ENCODE peak calls at places on chromosomes 11 and 22, in nine cellular contexts. O is CD8-positive, alpha-beta T cell; I is pancreas; L is HCT116; J is fibroblast of pulmonary artery; Y is uterus; D is GM12865; V is cardiac muscle cell; N is Peyer's patch. B is an unnamed sample.

GRCh38 chr11:88799749-88800500 is 265.9 kb downstream of the GRM5 start:
- DNase-seq in O (no peak), I (no peak), L (no peak), J (no peak), Y (no peak), D (no peak), V (no peak), N (no peak), B (no peak)

GRCh38 chr11:87972133-87972532 is 203.1 kb downstream of the RAB38 start:
- DNase-seq in O (no peak), I (no peak), L (no peak), J (no peak), Y (no peak), D (peak), V (no peak), N (no peak), B (no peak)

GRCh38 chr11:128563942-128564641 is 23.3 kb downstream of the ETS1 start:
- DNase-seq in O (no peak), I (no peak), L (no peak), J (no peak), Y (no peak), D (no peak), V (no peak), N (no peak), B (no peak)

GRCh38 chr11:2534131-2534956 is 89.5 kb downstream of the KCNQ1 start:
- DNase-seq in O (no peak), I (no peak), L (peak), J (no peak), Y (no peak), D (no peak), V (no peak), N (peak), B (no peak)

GRCh38 chr11:69484427-69485259 is 3.2 kb downstream of the LINC01488 start:
- DNase-seq in O (no peak), I (no peak), L (no peak), J (no peak), Y (no peak), D (no peak), V (peak), N (no peak), B (no peak)

GRCh38 chr11:86869966-86870570 is 69.7 kb downstream of the PRSS23 start:
- DNase-seq in O (no peak), I (peak), L (peak), J (peak), Y (peak), D (peak), V (peak), N (no peak), B (peak)

GRCh38 chr22:42942351-42942750 is 72.6 kb downstream of the PACSIN2 start:
- DNase-seq in O (no peak), I (no peak), L (no peak), J (no peak), Y (no peak), D (no peak), V (no peak), N (no peak), B (no peak)

GRCh38 chr22:16603448-16603768 is 10.8 kb upstream of the CCT8L2 start:
- DNase-seq in O (no peak), I (no peak), L (no peak), J (no peak), Y (no peak), D (no peak), V (no peak), N (no peak), B (no peak)

GRCh38 chr11:103488021-103488420 is 378.8 kb downstream of the DYNC2H1 start:
- DNase-seq in O (no peak), I (no peak), L (no peak), J (no peak), Y (no peak), D (peak), V (no peak), N (no peak), B (peak)

GRCh38 chr11:130448416-130449068 is at the start of gene ADAMTS15:
- DNase-seq in O (no peak), I (peak), L (peak), J (peak), Y (peak), D (peak), V (peak), N (peak), B (peak)

GRCh38 chr22:26464312-26464711 is 19.3 kb downstream of the HPS4 start:
- DNase-seq in O (no peak), I (no peak), L (no peak), J (peak), Y (no peak), D (no peak), V (no peak), N (no peak), B (peak)

GRCh38 chr22:29152045-29152380 is 53.7 kb upstream of the EMID1 start:
- DNase-seq in O (no peak), I (no peak), L (no peak), J (no peak), Y (no peak), D (no peak), V (no peak), N (no peak), B (no peak)

GRCh38 chr11:108757630-108758029 is 92.8 kb downstream of the DDX10 start:
- DNase-seq in O (no peak), I (no peak), L (no peak), J (no peak), Y (no peak), D (no peak), V (no peak), N (no peak), B (no peak)
- TF ChIP-seq CTCF in O (no peak), I (no peak), L (no peak), J (no peak), Y (no peak), D (no peak), V (no peak), N (no peak), B (no peak)

DNA sequence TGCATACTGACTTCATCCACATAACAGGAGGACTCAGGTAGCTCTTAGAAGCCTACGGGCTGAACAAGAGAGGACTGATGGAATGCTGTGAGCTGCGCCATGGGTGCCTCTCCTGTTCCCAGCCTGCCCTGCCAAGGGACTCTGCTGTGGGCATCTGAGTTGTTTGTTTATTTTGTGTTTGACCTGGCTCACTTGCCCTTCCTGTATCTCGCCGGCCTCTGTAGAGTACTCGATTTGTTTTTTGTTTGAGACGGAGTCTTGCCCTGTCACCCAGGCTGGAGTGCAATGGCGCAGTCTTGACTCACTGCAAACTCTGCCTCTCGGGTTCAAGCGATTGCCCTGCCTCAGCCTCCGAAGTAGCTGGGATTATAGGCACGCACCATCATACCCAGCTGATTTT is 1.8 kb downstream of the TTC38 start:
- DNase-seq in O (no peak), I (no peak), L (no peak), J (no peak), Y (no peak), D (no peak), V (no peak), N (peak), B (no peak)
- H3K4me3 ChIP-seq in O (no peak), I (no peak), L (no peak), J (no peak), Y (no peak), D (no peak), V (no peak), N (peak), B (no peak)

GRCh38 chr11:63277345-63277943 is 34.0 kb upstream of the SLC22A25 start:
- DNase-seq in O (no peak), I (no peak), L (no peak), J (no peak), Y (no peak), D (peak), V (peak), N (no peak), B (no peak)

GRCh38 chr11:63273685-63274084 is 30.3 kb upstream of the SLC22A25 start:
- DNase-seq in O (no peak), I (no peak), L (no peak), J (no peak), Y (no peak), D (no peak), V (no peak), N (no peak), B (no peak)

DNA sequence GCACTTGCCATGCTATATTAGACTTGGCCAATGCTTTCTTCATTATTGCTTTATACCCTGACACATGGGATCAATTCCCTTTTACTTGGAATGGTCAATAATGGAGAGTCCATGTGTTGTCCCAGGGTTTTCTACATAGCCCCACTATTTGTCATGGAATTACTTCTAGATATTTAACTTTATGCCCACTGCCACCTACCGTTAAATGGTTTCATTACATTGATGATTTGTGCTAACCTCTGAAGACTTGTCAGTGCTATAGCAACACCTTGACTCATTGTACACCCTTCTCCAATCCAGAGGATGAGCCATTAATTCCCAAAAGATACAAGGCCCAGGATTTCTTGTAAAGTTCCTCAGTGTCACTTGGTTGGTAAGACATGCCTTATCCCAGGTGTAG is 31.4 kb upstream of the SLC22A25 start:
- DNase-seq in O (no peak), I (no peak), L (peak), J (no peak), Y (no peak), D (no peak), V (no peak), N (no peak), B (no peak)
- TF ChIP-seq CTCF in O (no peak), I (no peak), L (no peak), J (no peak), Y (no peak), D (no peak), V (no peak), N (no peak), B (no peak)

GRCh38 chr22:46777609-46777970 is 15.1 kb downstream of the TBC1D22A start:
- DNase-seq in O (peak), I (no peak), L (no peak), J (no peak), Y (no peak), D (peak), V (no peak), N (peak), B (no peak)
- H3K4me3 ChIP-seq in O (peak), I (no peak), L (no peak), J (no peak), Y (no peak), D (peak), V (no peak), N (no peak), B (no peak)

DNA sequence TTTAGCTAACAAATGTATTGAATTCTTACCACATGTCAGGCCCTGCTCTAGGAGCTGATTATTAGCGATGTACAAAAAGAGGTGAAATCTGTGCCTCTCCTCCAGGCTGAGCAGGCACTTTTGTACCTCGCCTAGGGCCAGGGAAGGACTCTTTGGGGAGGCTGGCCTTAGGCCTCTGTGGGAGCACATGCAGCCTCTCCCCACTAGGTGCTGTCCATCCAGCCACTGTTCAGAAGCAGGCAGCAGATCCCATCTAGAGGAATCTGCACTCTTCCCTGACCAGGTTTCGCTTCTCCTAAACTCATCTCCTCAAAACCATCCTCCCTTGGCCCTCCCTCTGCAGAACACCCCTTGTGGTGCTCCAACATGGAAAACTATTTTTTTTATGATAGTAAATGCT is 51.9 kb upstream of the WT1 start:
- DNase-seq in O (no peak), I (no peak), L (peak), J (peak), Y (no peak), D (peak), V (peak), N (no peak), B (no peak)
- TF ChIP-seq CTCF in O (no peak), I (no peak), L (peak), J (peak), Y (no peak), D (peak), V (peak), N (no peak), B (peak)

GRCh38 chr11:34174411-34175041 is 69.1 kb downstream of the NAT10 start:
- DNase-seq in O (peak), I (peak), L (peak), J (peak), Y (peak), D (peak), V (peak), N (peak), B (peak)
- H3K4me3 ChIP-seq in O (no peak), I (peak), L (no peak), J (peak), Y (no peak), D (no peak), V (no peak), N (peak), B (peak)